ENCODE peak calls at places on chromosome 15, in four cellular contexts. S, B, X and V are unnamed samples.

GRCh38 chr15:37109151-37109912 is 9.0 kb upstream of the MEIS2 start:
- DNase-seq in B (no peak), X (no peak), S (no peak), V (no peak)

GRCh38 chr15:78010112-78010511 is 67.4 kb downstream of the TBC1D2B start:
- DNase-seq in X (no peak), S (peak; percentile 4), B (no peak), V (no peak)

GRCh38 chr15:42457445-42458442 is 33.2 kb downstream of the ZNF106 start:
- DNase-seq in X (no peak), S (peak; percentile 76), B (peak; percentile 45), V (peak; percentile 73)

GRCh38 chr15:67175643-67176071 is 78.8 kb downstream of the AAGAB start:
- DNase-seq in X (no peak), B (peak; percentile 8), S (no peak), V (peak; percentile 80)

GRCh38 chr15:68725736-68726135 is 95.0 kb downstream of the ANP32A start:
- DNase-seq in X (no peak), S (peak; percentile 69), B (no peak), V (peak; percentile 62)

GRCh38 chr15:96312641-96313335 is 17.7 kb upstream of the NR2F2 start:
- DNase-seq in B (no peak), X (no peak), S (no peak), V (no peak)

GRCh38 chr15:52441846-52442245 is 86.8 kb downstream of the MYO5A start:
- DNase-seq in X (no peak), S (no peak), B (no peak), V (no peak)

GRCh38 chr15:49737138-49737537 is 116.3 kb downstream of the DTWD1 start:
- DNase-seq in B (no peak), X (no peak), S (no peak), V (no peak)

GRCh38 chr15:39642011-39642640 is 61.2 kb downstream of the THBS1 start:
- DNase-seq in B (no peak), S (no peak), X (no peak), V (no peak)

GRCh38 chr15:67861983-67862382 is 22.1 kb upstream of the RNU6-1 start:
- DNase-seq in X (no peak), B (no peak), S (no peak), V (no peak)

GRCh38 chr15:78222745-78223395 is 11.5 kb downstream of the ACSBG1 start:
- DNase-seq in S (no peak), X (no peak), B (no peak), V (no peak)

GRCh38 chr15:29736012-29736744 is 86.1 kb downstream of the TJP1 start:
- DNase-seq in B (peak; percentile 13), X (no peak), S (no peak), V (no peak)

GRCh38 chr15:29731865-29732264 is 90.4 kb downstream of the TJP1 start:
- DNase-seq in B (no peak), S (no peak), X (no peak), V (no peak)

GRCh38 chr15:29740692-29741311 is 81.5 kb downstream of the TJP1 start:
- DNase-seq in B (no peak), X (no peak), S (no peak), V (no peak)

GRCh38 chr15:29734917-29735572 is 87.2 kb downstream of the TJP1 start:
- DNase-seq in B (no peak), S (no peak), X (no peak), V (no peak)

GRCh38 chr15:29736745-29737023 is 85.6 kb downstream of the TJP1 start:
- DNase-seq in B (no peak), S (no peak), X (no peak), V (no peak)
- TF ChIP-seq EP300 in B (no peak), S (no peak), X (no peak), V (no peak)

GRCh38 chr15:83036253-83036652 is 24.8 kb upstream of the C15orf40 start:
- DNase-seq in X (no peak), B (no peak), S (no peak), V (no peak)
- H3K36me3 ChIP-seq in X (peaks cover 72% of the 10 kb centered on the region), B (peaks cover 4% of the 10 kb centered on the region), S (no peaks in the 10 kb centered on the region), V (peaks cover 41% of the 10 kb centered on the region)

DNA sequence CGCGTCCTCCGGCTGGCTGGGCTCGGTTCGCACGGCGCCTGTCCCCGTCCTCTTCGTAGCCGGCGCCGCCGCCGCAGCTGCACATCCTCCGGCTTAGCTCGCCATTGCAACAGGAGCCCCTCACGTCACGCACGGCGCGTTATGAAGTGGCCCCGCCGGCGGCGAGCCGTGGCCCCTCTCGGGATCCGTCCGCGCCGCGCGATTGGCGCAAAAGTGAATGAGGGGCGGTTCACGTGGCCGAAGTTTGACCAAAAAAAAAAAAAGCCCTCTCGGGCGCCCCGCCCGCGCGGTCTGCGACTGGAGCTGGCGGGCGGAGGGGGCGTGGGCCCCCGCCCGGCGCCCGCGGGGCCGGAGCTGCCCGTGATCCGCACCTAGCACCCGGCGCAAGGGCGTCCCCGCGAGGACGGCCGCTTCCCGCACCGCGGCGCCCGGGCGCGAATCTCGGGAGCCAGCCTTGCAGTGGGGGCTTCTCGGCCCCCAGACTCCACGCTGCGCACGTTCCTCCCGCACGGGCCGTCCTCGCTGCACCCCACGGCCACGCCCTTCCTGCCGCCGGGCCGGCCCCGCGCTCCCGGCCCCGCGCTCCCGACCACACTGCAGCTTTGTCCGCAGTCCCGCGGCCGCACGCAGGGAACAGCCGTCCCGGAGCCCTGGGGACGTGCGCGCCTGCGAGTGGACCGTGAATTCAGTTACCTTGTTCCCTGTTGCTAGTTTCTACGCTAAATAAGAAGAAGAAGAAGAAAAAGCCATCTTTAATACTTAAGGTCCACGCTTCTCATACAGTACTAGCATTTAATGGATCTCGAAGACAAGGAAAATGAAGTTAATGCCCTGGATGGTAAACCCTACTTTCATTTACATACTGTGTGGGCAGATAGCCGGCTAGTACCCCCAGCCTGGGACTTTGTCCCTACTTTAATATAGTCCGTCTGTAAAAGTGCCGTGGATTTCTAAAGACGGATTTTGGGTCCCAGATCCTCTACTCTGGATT is at the start of gene CHSY1:
- DNase-seq in X (peak; percentile 87), S (peak; percentile 92), B (peak; percentile 57), V (peak; percentile 90)
- TF ChIP-seq EP300 in X (peak; percentile 75), S (no peak), B (no peak), V (peak; percentile 14)

GRCh38 chr15:25691544-25692430 is 171.3 kb downstream of the ATP10A start:
- DNase-seq in X (no peak), B (no peak), S (no peak), V (no peak)

GRCh38 chr15:25693321-25694237 is 169.5 kb downstream of the ATP10A start:
- DNase-seq in B (no peak), X (no peak), S (no peak), V (no peak)

GRCh38 chr15:25688166-25688565 is 175.0 kb downstream of the ATP10A start:
- DNase-seq in S (no peak), B (no peak), X (no peak), V (no peak)

GRCh38 chr15:25689592-25689991 is 173.5 kb downstream of the ATP10A start:
- DNase-seq in X (no peak), B (no peak), S (no peak), V (peak; percentile 19)

DNA sequence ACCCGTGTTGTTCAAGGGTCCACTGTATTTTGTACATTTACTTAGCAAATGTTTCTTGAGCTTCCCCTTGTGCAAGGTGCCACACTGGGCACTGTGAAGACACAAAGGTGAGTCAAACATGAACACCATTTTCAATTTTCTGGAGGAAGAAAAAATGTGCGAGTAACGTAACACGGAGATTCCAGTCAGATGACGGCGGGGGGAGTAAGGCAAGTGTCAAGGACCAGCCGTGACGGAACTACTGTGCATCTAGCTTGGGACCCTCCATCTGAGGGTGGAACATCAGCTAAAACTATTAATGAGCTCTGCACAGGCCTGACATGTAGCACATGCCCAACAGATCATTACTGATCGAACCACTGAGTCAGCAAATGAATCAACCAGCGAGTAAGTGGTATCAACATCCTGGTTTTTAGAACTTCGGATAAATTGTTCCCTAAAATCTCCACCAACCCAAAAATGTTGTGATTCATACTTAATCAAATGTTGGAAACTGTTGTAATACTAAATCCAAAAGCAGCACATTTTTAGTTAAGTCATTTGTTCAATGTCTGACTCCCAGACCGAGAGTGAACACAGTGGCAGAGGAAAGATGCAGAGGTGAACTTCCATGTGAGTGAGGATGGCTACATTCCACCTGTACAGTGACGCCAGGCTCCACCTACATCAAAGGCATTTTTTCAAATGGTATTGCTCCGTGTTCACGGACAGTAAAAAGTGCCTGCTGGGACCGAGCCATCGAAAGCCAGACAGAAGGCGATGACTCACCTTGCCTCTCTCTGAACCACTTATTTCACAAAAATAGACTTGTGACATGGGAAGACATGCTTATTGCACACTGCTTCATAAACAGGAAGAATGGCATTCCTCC is 172.2 kb downstream of the ATP10A start:
- DNase-seq in X (no peak), B (no peak), S (no peak), V (peak; percentile 55)
- H3K36me3 ChIP-seq in X (peaks cover 16% of the 10 kb centered on the region), B (no peaks in the 10 kb centered on the region), S (no peaks in the 10 kb centered on the region), V (no peaks in the 10 kb centered on the region)

DNA sequence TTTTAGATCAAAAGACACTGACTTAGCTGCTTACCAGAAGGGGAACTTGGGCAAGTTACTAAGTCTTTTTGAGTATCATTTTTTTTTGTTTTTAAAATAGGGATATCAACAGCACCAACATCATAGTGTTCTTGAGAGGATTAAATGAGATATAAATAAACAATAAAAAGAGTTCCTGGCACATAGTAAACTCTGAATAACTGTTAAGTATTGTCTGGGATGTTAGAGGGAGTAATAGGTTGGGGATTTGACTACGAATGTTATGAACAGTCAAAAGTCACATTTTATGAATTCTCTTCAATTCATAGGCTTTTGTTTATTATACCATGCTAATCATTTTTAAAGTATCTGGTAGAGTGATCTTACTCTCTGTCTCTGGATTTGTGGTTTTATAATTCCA is 37.8 kb upstream of the FAH start:
- DNase-seq in X (no peak), S (no peak), B (no peak), V (no peak)
- TF ChIP-seq EP300 in X (no peak), S (no peak), B (no peak), V (no peak)

GRCh38 chr15:85394552-85395333 is 14.3 kb downstream of the AKAP13 start:
- DNase-seq in S (no peak), B (no peak), X (no peak), V (no peak)
- H3K36me3 ChIP-seq in S (no peaks in the 10 kb centered on the region), B (no peaks in the 10 kb centered on the region), X (no peaks in the 10 kb centered on the region), V (no peaks in the 10 kb centered on the region)

GRCh38 chr15:43824302-43825246 is at the start of gene MFAP1:
- DNase-seq in X (peak; percentile 83), S (peak; percentile 95), B (peak; percentile 93), V (no peak)
- TF ChIP-seq EP300 in X (peak; percentile 97), S (no peak), B (peak; percentile 6), V (no peak)